ENCODE peak calls at places on chromosomes 6 and 20, in ten cellular contexts. J is naive thymus-derived CD4-positive, alpha-beta T cell; P is upper lobe of right lung; V is left ventricle myocardium superior; W is Right ventricle myocardium inferior; Y is natural killer cell; E is CD8-positive, alpha-beta T cell; L is Right ventricle myocardium superior; F is stimulated activated effector memory CD8-positive, alpha-beta T cell treated with anti-CD3 and anti-CD28 coated beads, Interleukin-12 subunit alpha, Interleukin-12 subunit beta, amount 100 ng/mL, for 72 hours; S is Panc1. N is an unnamed sample.

GRCh38 chr20:1907586-1907985 is 12.4 kb downstream of the SIRPA start:
- ATAC-seq in V (peak; percentile 76), F (no peak), Y (no peak), E (no peak), P (peak; percentile 14), L (peak; percentile 66), J (no peak), S (no peak), W (peak; percentile 60), N (no peak)

GRCh38 chr6:83702077-83702476 is 6.8 kb downstream of the SNAP91 start:
- ATAC-seq in P (no peak), J (no peak), F (no peak), W (no peak), Y (no peak), E (no peak), V (no peak), S (no peak), L (no peak), N (no peak)

GRCh38 chr20:48901326-48901725 is 20.2 kb upstream of the ARFGEF2 start:
- ATAC-seq in E (no peak), L (no peak), V (no peak), S (no peak), Y (peak; percentile 65), P (peak; percentile 81), F (no peak), J (no peak), W (no peak), N (no peak)

GRCh38 chr6:53579338-53579737 is 34.4 kb upstream of the GCLC start:
- ATAC-seq in L (no peak), W (no peak), P (no peak), V (no peak), Y (no peak), E (no peak), S (no peak), F (peak; percentile 93), J (no peak), N (peak; percentile 91)

GRCh38 chr20:46057856-46058655 is 29.0 kb downstream of the SLC12A5 start:
- ATAC-seq in L (peak; percentile 52), S (peak; percentile 8), W (peak; percentile 11), F (no peak), J (peak; percentile 70), P (peak; percentile 50), E (peak; percentile 51), V (peak; percentile 52), Y (no peak), N (no peak)

GRCh38 chr6:162712694-162713093 is 14.9 kb downstream of the PRKN start:
- ATAC-seq in E (no peak), F (no peak), Y (no peak), S (no peak), L (no peak), W (no peak), J (no peak), P (no peak), V (no peak), N (no peak)

GRCh38 chr6:38760097-38760496 is 45.0 kb downstream of the DNAH8 start:
- ATAC-seq in Y (no peak), P (no peak), E (no peak), V (no peak), J (no peak), F (no peak), W (no peak), L (no peak), S (no peak), N (no peak)

GRCh38 chr6:16854986-16855385 is 93.7 kb upstream of the ATXN1 start:
- ATAC-seq in S (no peak), L (no peak), F (peak; percentile 66), E (no peak), Y (no peak), W (no peak), V (no peak), J (no peak), P (no peak), N (peak; percentile 59)

GRCh38 chr20:38342196-38342595 is 4.1 kb upstream of the LBP start:
- ATAC-seq in P (no peak), W (no peak), E (no peak), F (no peak), Y (no peak), L (no peak), S (no peak), V (no peak), J (no peak), N (no peak)

GRCh38 chr6:235763-236360 is 56.4 kb upstream of the DUSP22 start:
- ATAC-seq in E (peak; percentile 90), V (peak; percentile 88), F (peak; percentile 96), W (peak; percentile 63), L (peak; percentile 85), S (peak; percentile 71), J (peak; percentile 88), Y (peak; percentile 92), P (peak; percentile 78), N (peak; percentile 96)

GRCh38 chr6:51250317-51250716 is 431.6 kb downstream of the TFAP2B start:
- ATAC-seq in S (no peak), Y (no peak), V (no peak), W (no peak), P (no peak), E (no peak), L (no peak), J (no peak), F (no peak), N (no peak)

GRCh38 chr6:143390278-143390677 is 60.2 kb downstream of the ADAT2 start:
- ATAC-seq in J (no peak), F (no peak), L (no peak), V (no peak), S (no peak), P (no peak), W (no peak), E (no peak), Y (no peak), N (no peak)

GRCh38 chr20:626579-626978 is 16.5 kb upstream of the TCF15 start:
- ATAC-seq in F (peak; percentile 28), P (no peak), J (no peak), V (no peak), S (no peak), L (no peak), W (no peak), Y (no peak), E (no peak), N (no peak)

GRCh38 chr6:90454835-90455427 is 131.9 kb downstream of the MAP3K7 start:
- ATAC-seq in F (no peak), L (no peak), P (no peak), J (no peak), V (no peak), Y (no peak), S (no peak), W (no peak), E (no peak), N (no peak)

GRCh38 chr6:158242071-158242606 is 70.1 kb upstream of the TULP4 start:
- ATAC-seq in J (no peak), E (peak; percentile 17), S (peak; percentile 76), W (peak; percentile 62), P (peak; percentile 16), F (no peak), L (peak; percentile 12), Y (no peak), V (peak; percentile 35), N (peak; percentile 7)

GRCh38 chr6:11692451-11693376 is 85.9 kb downstream of the ADTRP start:
- ATAC-seq in J (peak; percentile 51), S (no peak), F (peak; percentile 52), V (no peak), L (no peak), E (no peak), Y (no peak), P (peak; percentile 75), W (no peak), N (peak; percentile 60)

GRCh38 chr20:8116067-8116811 is 15.8 kb upstream of the PLCB1 start:
- ATAC-seq in E (no peak), V (peak; percentile 93), Y (no peak), P (no peak), W (peak; percentile 88), J (no peak), F (no peak), S (no peak), L (peak; percentile 93), N (no peak)

GRCh38 chr6:14278436-14278835 is 160.9 kb downstream of the CD83 start:
- ATAC-seq in Y (no peak), L (no peak), S (no peak), W (no peak), F (no peak), J (no peak), V (no peak), P (no peak), E (no peak), N (no peak)

GRCh38 chr6:170164271-170164900 is 126.5 kb downstream of the DLL1 start:
- ATAC-seq in Y (no peak), P (no peak), J (peak; percentile 3), L (no peak), V (no peak), F (no peak), S (no peak), E (no peak), W (no peak), N (no peak)

GRCh38 chr6:128725271-128726233 is 157.4 kb upstream of the LAMA2 start:
- ATAC-seq in S (no peak), P (no peak), F (no peak), V (peak; percentile 40), E (no peak), Y (no peak), L (peak; percentile 48), J (no peak), W (no peak), N (no peak)

GRCh38 chr20:63940472-63941266 is 15.5 kb downstream of the UCKL1 start:
- ATAC-seq in V (no peak), P (no peak), J (no peak), L (no peak), Y (no peak), F (no peak), W (no peak), E (no peak), S (no peak), N (no peak)

GRCh38 chr6:46023216-46023915 is 7.7 kb upstream of the CLIC5 start:
- ATAC-seq in L (peak; percentile 82), F (no peak), Y (no peak), P (no peak), W (peak; percentile 84), J (no peak), V (peak; percentile 63), S (no peak), E (no peak), N (no peak)

GRCh38 chr6:89406157-89406556 is 5.9 kb downstream of the RRAGD start:
- ATAC-seq in L (no peak), V (no peak), E (no peak), W (no peak), S (no peak), Y (no peak), F (peak; percentile 22), J (peak; percentile 72), P (peak; percentile 64), N (no peak)

GRCh38 chr6:162625846-162626540 is 101.6 kb downstream of the PRKN start:
- ATAC-seq in P (no peak), L (no peak), S (no peak), J (no peak), E (no peak), V (no peak), W (no peak), F (no peak), Y (no peak), N (no peak)

GRCh38 chr20:59314872-59315500 is 14.6 kb downstream of the EDN3 start:
- ATAC-seq in Y (no peak), E (no peak), J (no peak), S (no peak), W (no peak), P (no peak), F (no peak), L (no peak), V (no peak), N (no peak)

GRCh38 chr6:166626177-166627038 is 643 bp downstream of the RPS6KA2 start:
- ATAC-seq in Y (no peak), S (peak; percentile 9), P (peak; percentile 0), V (no peak), F (no peak), W (no peak), E (no peak), L (no peak), J (no peak), N (peak; percentile 4)

GRCh38 chr20:34675993-34676641 is 775 bp downstream of the PIGU start:
- ATAC-seq in F (no peak), L (no peak), J (no peak), Y (no peak), V (no peak), S (peak; percentile 3), P (no peak), W (no peak), E (no peak), N (no peak)

GRCh38 chr6:23349521-23350147 is 776.4 kb upstream of the NRSN1 start:
- ATAC-seq in V (no peak), F (no peak), W (no peak), L (no peak), J (no peak), Y (no peak), E (no peak), P (no peak), S (peak; percentile 58), N (no peak)

N was measured in activated T-helper 17 cell treated with anti-CD3 and anti-CD28 coated beads, Interleukin-2, amount 50 U/mL, for 72 hours.